ENCODE peak calls at places on chromosomes 2 and 18, in five cellular contexts. F, T, E, A and P are unnamed samples. For H3K4me1, the result is how much of the 10 kb centered on the place peaks cover.

GRCh38 chr2:46970334-46971288 is 55.0 kb upstream of the MCFD2 start:
- DNase-seq in F (peak), T (peak), E (no peak), A (no peak), P (peak)

GRCh38 chr2:127288274-127288673 is 5.7 kb downstream of the ERCC3 start:
- DNase-seq in F (no peak), T (no peak), E (no peak), A (no peak), P (no peak)

GRCh38 chr2:55771612-55772011 is 78.0 kb upstream of the PNPT1 start:
- DNase-seq in F (no peak), T (peak), E (peak), A (no peak), P (no peak)

GRCh38 chr2:167863377-167863776 is 384.0 kb downstream of the STK39 start:
- DNase-seq in F (no peak), T (no peak), E (no peak), A (no peak), P (no peak)

GRCh38 chr2:159201321-159202063 is 85.0 kb downstream of the WDSUB1 start:
- DNase-seq in F (no peak), T (no peak), E (no peak), A (no peak), P (no peak)

GRCh38 chr18:3044931-3045698 is 32.2 kb upstream of the LPIN2 start:
- DNase-seq in F (peak), T (peak), E (no peak), A (peak), P (no peak)

GRCh38 chr2:103355287-103355686 is 593.5 kb downstream of the TMEM182 start:
- DNase-seq in F (no peak), T (no peak), E (no peak), A (no peak), P (no peak)

GRCh38 chr2:37873229-37873628 is 51.9 kb upstream of the RMDN2 start:
- DNase-seq in F (no peak), T (no peak), E (no peak), A (peak), P (no peak)

GRCh38 chr2:128408349-128409305 is 90.0 kb upstream of the HS6ST1 start:
- DNase-seq in F (peak), T (no peak), E (no peak), A (no peak), P (peak)

GRCh38 chr2:61658841-61659780 is 121.0 kb upstream of the XPO1 start:
- DNase-seq in F (no peak), T (peak), E (peak), A (peak), P (no peak)

GRCh38 chr2:180520206-180520605 is 460.2 kb upstream of the UBE2E3 start:
- DNase-seq in F (no peak), T (no peak), E (peak), A (no peak), P (no peak)

GRCh38 chr18:5066380-5066977 is 130.6 kb downstream of the AKAIN1 start:
- DNase-seq in F (no peak), T (no peak), E (no peak), A (no peak), P (no peak)

GRCh38 chr2:23767871-23768611 is 158.9 kb downstream of the ATAD2B start:
- DNase-seq in F (no peak), T (no peak), E (no peak), A (no peak), P (no peak)

GRCh38 chr2:192741889-192742288 is 547.2 kb upstream of the TMEFF2 start:
- DNase-seq in F (no peak), T (no peak), E (peak), A (no peak), P (no peak)

GRCh38 chr18:55489742-55490055 is 98.3 kb downstream of the TCF4 start:
- DNase-seq in F (no peak), T (no peak), E (no peak), A (no peak), P (no peak)

GRCh38 chr2:106094101-106094860 is 99.8 kb downstream of the UXS1 start:
- DNase-seq in F (peak), T (no peak), E (no peak), A (no peak), P (no peak)

GRCh38 chr18:3594760-3595241 is 144.8 kb downstream of the TGIF1 start:
- DNase-seq in F (no peak), T (peak), E (no peak), A (no peak), P (no peak)

GRCh38 chr2:49069829-49070228 is 84.5 kb downstream of the FSHR start:
- DNase-seq in F (no peak), T (no peak), E (no peak), A (no peak), P (no peak)

GRCh38 chr2:237025090-237025865 is 60.4 kb upstream of the COPS8 start:
- DNase-seq in F (no peak), T (peak), E (peak), A (no peak), P (peak)

GRCh38 chr2:238706673-238707072 is 141.2 kb upstream of the TWIST2 start:
- DNase-seq in F (no peak), T (no peak), E (no peak), A (no peak), P (no peak)

GRCh38 chr2:85324639-85325465 is 2.9 kb downstream of the TGOLN2 start:
- DNase-seq in F (no peak), T (peak), E (no peak), A (no peak), P (no peak)

GRCh38 chr2:96431319-96431718 is 73.8 kb downstream of the NEURL3 start:
- DNase-seq in F (no peak), T (peak), E (no peak), A (peak), P (no peak)

GRCh38 chr18:39435986-39436385 is 1870.4 kb upstream of the CELF4 start:
- DNase-seq in F (no peak), T (no peak), E (no peak), A (no peak), P (no peak)

GRCh38 chr2:84899181-84899580 is 6.3 kb upstream of the TMSB10 start:
- DNase-seq in F (no peak), T (no peak), E (no peak), A (no peak), P (no peak)

GRCh38 chr2:66888791-66889631 is 454.1 kb downstream of the MEIS1 start:
- DNase-seq in F (no peak), T (peak), E (no peak), A (peak), P (peak)

GRCh38 chr2:26786207-26787023 is 559 bp downstream of the CENPA start:
- DNase-seq in F (no peak), T (no peak), E (no peak), A (no peak), P (no peak)

GRCh38 chr2:54867457-54867856 is 144.0 kb downstream of the EML6 start:
- DNase-seq in F (no peak), T (no peak), E (no peak), A (no peak), P (no peak)

GRCh38 chr2:234422895-234423505 is 73.9 kb downstream of the ARL4C start:
- DNase-seq in F (no peak), T (no peak), E (no peak), A (no peak), P (no peak)

GRCh38 chr2:26913599-26914285 is 56.7 kb upstream of the MAPRE3 start:
- DNase-seq in F (no peak), T (no peak), E (no peak), A (no peak), P (no peak)

GRCh38 chr2:20590704-20591515 is 60.0 kb downstream of the HS1BP3 start:
- DNase-seq in F (no peak), T (no peak), E (no peak), A (peak), P (no peak)

GRCh38 chr18:58069104-58069503 is 25.1 kb downstream of the NEDD4L start:
- DNase-seq in F (no peak), T (no peak), E (no peak), A (no peak), P (no peak)

GRCh38 chr2:226795281-226796011 is 4.2 kb downstream of the IRS1 start:
- DNase-seq in F (no peak), T (peak), E (no peak), A (peak), P (peak)

GRCh38 chr2:226794751-226795171 is 4.9 kb downstream of the IRS1 start:
- DNase-seq in F (no peak), T (peak), E (no peak), A (peak), P (no peak)

GRCh38 chr2:226796840-226797288 is 2.8 kb downstream of the IRS1 start:
- DNase-seq in F (no peak), T (no peak), E (no peak), A (peak), P (peak)

GRCh38 chr2:226797289-226797988 is 2.2 kb downstream of the IRS1 start:
- DNase-seq in F (no peak), T (no peak), E (no peak), A (peak), P (peak)

DNA sequence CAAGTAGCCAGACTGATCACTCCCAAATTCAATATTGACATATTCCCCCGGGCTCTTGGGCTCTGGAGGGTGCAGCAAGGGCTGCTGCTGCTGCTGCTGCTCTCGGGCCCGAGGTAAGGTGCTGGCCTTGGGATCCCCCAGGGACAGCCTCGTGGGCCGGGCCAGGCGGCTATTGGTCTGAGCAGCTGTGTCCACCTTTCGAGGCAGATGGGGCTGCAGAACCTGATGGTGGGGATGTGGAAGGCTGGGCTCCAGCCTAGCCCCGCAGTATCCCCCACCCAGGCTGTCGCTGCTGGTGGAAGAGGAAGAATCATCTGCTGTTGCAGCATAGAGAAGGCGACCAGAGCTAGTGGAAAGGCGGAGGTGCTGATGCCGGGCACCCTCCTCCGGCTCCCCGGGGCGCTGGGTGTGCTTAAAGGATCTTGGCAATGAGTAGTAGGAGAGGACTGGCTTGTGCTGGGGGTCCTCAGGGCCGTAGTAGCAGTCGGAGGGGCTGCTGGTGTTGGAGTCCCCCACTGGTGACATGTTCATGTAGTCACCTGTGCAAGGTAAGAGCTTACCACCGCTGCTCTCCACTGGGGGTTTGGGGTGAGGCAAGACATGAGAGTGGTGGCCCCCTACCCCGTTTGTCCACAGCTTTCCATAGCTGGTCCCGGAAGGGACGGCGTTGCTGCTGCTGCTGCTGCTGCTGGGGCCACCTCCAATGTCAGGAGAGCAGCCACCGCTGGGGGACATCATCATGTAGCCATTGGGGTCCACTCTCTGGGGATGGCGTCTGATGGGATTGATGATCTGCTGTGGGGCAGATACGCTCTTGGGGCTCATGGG is 3.4 kb downstream of the IRS1 start:
- DNase-seq in F (no peak), T (no peak), E (no peak), A (no peak), P (no peak)
- H3K27ac ChIP-seq in F (peak), T (peak), E (peak), A (peak), P (peak)

GRCh38 chr18:51125976-51126375 is 71.5 kb downstream of the MEX3C start:
- DNase-seq in F (peak), T (no peak), E (no peak), A (no peak), P (no peak)

GRCh38 chr18:51123481-51123880 is 74.0 kb downstream of the MEX3C start:
- DNase-seq in F (no peak), T (no peak), E (no peak), A (no peak), P (no peak)

GRCh38 chr18:51122266-51123045 is 75.0 kb downstream of the MEX3C start:
- DNase-seq in F (peak), T (no peak), E (no peak), A (no peak), P (no peak)

GRCh38 chr18:51123046-51123395 is 74.5 kb downstream of the MEX3C start:
- DNase-seq in F (no peak), T (no peak), E (no peak), A (no peak), P (no peak)

DNA sequence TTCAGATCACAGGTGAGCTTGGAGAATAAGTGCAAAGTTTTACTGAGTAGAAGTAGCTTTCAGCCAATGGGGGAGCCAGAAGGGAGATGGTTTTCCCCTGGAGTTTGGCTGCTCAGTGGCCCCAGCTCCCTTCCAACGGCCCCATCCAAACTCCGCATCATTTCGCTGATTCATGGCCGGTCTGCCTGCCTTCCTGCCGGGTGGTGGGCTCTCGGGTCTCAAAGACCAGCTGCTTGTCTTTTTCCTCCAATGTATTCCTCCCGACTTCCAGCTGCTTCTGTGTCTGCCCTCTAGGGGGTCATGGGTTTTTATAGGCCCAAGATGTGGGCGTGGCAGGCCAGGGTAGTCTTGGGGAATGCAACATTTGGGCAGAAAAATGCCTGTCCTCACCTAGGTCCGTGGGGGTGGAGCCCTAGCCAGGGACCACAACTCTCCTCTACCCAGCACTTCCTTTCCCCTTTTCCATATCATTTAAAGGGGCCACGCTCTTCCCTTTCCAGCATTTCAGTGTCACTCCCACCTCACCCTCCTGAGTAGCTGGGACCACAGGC is 73.5 kb downstream of the MEX3C start:
- DNase-seq in F (no peak), T (no peak), E (no peak), A (no peak), P (no peak)
- H3K4me1 ChIP-seq in F (under half), T (under half), E (under half), A (under half), P (under half)

GRCh38 chr2:75602724-75603342 is 42.1 kb upstream of the EVA1A start:
- DNase-seq in F (peak), T (peak), E (no peak), A (no peak), P (peak)
- H3K27ac ChIP-seq in F (no peak), T (peak), E (no peak), A (no peak), P (peak)

DNA sequence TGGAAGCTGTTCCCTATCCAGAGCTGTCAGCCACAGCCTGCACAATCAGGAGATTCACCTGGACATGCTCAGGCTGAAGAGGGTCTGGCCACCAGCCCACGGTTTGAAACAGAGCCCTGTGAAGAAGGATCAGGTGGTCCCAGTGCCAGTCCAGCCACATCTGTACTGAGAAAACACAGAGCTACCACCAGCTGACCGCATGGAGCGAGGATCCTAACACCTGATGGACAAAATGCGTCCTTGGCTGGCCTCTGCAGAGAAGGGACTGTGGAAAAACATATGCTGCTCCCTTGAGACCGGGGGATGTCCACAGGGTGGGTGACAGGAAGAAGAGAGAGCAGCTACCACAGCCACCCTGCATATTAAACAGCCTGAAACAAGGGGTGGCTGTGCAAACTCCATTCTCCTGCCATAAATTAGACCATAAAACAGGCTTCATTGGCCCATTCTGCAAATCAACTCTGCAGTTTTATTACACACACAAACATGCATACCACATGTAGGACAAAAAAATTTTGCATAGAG is 137.3 kb downstream of the BCL2 start:
- DNase-seq in F (no peak), T (no peak), E (no peak), A (peak), P (no peak)
- H3K4me1 ChIP-seq in F (under half), T (under half), E (under half), A (half or more), P (under half)

GRCh38 chr18:77161954-77162353 is 29.4 kb upstream of the MBP start:
- DNase-seq in F (no peak), T (no peak), E (no peak), A (no peak), P (no peak)

GRCh38 chr18:77164026-77164425 is 31.4 kb upstream of the MBP start:
- DNase-seq in F (no peak), T (no peak), E (no peak), A (no peak), P (no peak)

GRCh38 chr18:77157312-77157711 is 24.7 kb upstream of the MBP start:
- DNase-seq in F (no peak), T (no peak), E (no peak), A (no peak), P (no peak)

GRCh38 chr18:77162580-77162979 is 30.0 kb upstream of the MBP start:
- DNase-seq in F (no peak), T (no peak), E (no peak), A (no peak), P (no peak)

DNA sequence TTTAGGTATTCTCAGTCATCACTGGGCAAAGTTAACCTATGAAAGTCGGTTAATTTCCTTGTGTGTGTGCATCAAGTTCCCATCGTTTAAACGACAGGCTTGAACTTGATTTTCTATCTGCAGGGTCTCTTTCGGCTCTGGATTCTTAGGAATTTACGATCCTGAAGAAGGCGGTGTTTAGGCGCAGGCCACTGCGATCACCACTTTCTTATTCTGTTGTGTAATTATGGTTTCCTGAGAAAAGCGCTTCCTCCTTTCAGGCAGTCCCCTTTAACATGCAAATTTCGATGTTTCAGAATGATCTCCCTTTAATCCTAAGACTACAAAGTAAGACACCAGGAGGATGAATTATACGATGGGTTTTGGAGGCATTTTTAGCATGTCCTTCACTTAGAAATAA is 27.9 kb upstream of the MBP start:
- DNase-seq in F (no peak), T (no peak), E (no peak), A (no peak), P (no peak)
- H3K27ac ChIP-seq in F (no peak), T (no peak), E (no peak), A (no peak), P (no peak)

GRCh38 chr18:46152808-46153617 is 48.8 kb downstream of the HAUS1 start:
- DNase-seq in F (no peak), T (peak), E (no peak), A (no peak), P (peak)
- H3K4me1 ChIP-seq in F (under half), T (half or more), E (half or more), A (under half), P (under half)

GRCh38 chr18:76456018-76456750 is 38.9 kb downstream of the ZNF516 start:
- DNase-seq in F (no peak), T (no peak), E (no peak), A (no peak), P (no peak)
- H3K27ac ChIP-seq in F (no peak), T (no peak), E (no peak), A (no peak), P (no peak)